ENCODE peak calls at places on chromosomes 6 and 20, in ten cellular contexts. T is HCT116, W is cardiac muscle cell, Y is pancreas, D is upper lobe of right lung, C is esophagus squamous epithelium, O is ascending aorta, Z is stomach, J is fibroblast of lung, R is uterus. H is an unnamed sample.

GRCh38 chr20:34753706-34754461 is 49.7 kb downstream of the TP53INP2 start:
- DNase-seq in T (no peak), Y (no peak), C (no peak), D (no peak), W (no peak), O (no peak), R (no peak), J (peak; percentile 14), Z (no peak), H (no peak)

GRCh38 chr20:2054911-2055310 is 46.7 kb upstream of the STK35 start:
- DNase-seq in T (no peak), R (no peak), D (no peak), J (no peak), Y (no peak), C (no peak), Z (no peak), W (no peak), O (no peak), H (no peak)

GRCh38 chr20:19682249-19682648 is 75.8 kb upstream of the RIN2 start:
- DNase-seq in Z (no peak), Y (no peak), D (no peak), R (no peak), J (no peak), T (no peak), O (peak; percentile 16), C (no peak), W (no peak), H (no peak)

GRCh38 chr20:57656821-57657536 is 36.8 kb upstream of the ZBP1 start:
- DNase-seq in D (peak; percentile 55), T (no peak), R (peak; percentile 15), C (no peak), O (no peak), W (no peak), Z (peak; percentile 19), Y (peak; percentile 49), J (no peak), H (peak; percentile 13)

GRCh38 chr6:99178168-99178567 is 171.3 kb downstream of the FAXC start:
- DNase-seq in R (no peak), C (no peak), J (peak; percentile 5), O (no peak), D (no peak), T (peak; percentile 31), Z (no peak), W (no peak), Y (no peak), H (no peak)

GRCh38 chr6:169008641-169009040 is 245.0 kb downstream of the THBS2 start:
- DNase-seq in O (no peak), D (no peak), T (no peak), Y (no peak), J (peak; percentile 10), C (no peak), W (peak; percentile 34), Z (no peak), R (no peak), H (no peak)

GRCh38 chr6:166167801-166168615 is at the start of gene TBXT:
- DNase-seq in R (no peak), D (no peak), Y (no peak), W (peak; percentile 11), T (no peak), C (no peak), Z (no peak), J (peak; percentile 1), O (no peak), H (no peak)

GRCh38 chr20:51199920-51200319 is 177.0 kb upstream of the KCNG1 start:
- DNase-seq in T (no peak), W (no peak), O (no peak), Z (no peak), Y (no peak), C (no peak), J (no peak), R (no peak), D (no peak), H (no peak)

GRCh38 chr6:14810021-14810420 is 435.8 kb upstream of the JARID2 start:
- DNase-seq in J (no peak), W (no peak), Y (no peak), D (no peak), Z (no peak), C (no peak), O (no peak), T (no peak), R (no peak), H (no peak)

GRCh38 chr6:31399589-31400466 is 3.6 kb upstream of the MICA start:
- DNase-seq in C (peak; percentile 29), W (peak; percentile 95), O (peak; percentile 97), Y (peak; percentile 90), J (peak; percentile 92), Z (peak; percentile 91), D (peak; percentile 97), T (peak; percentile 80), R (peak; percentile 95), H (peak; percentile 95)

GRCh38 chr6:122580731-122581130 is 29.5 kb upstream of the PKIB start:
- DNase-seq in O (no peak), W (no peak), D (no peak), R (no peak), Z (no peak), C (no peak), T (peak; percentile 15), Y (no peak), J (peak; percentile 33), H (no peak)

GRCh38 chr6:163683105-163683622 is 268.6 kb downstream of the QKI start:
- DNase-seq in D (no peak), Z (no peak), O (no peak), C (no peak), T (no peak), Y (no peak), R (no peak), W (no peak), J (no peak), H (no peak)

GRCh38 chr20:20371681-20372080 is 3.8 kb downstream of the INSM1 start:
- DNase-seq in Z (no peak), R (no peak), T (no peak), Y (no peak), O (no peak), W (no peak), C (no peak), D (no peak), J (no peak), H (no peak)

GRCh38 chr6:92126088-92126487 is 1293.3 kb downstream of the EPHA7 start:
- DNase-seq in O (no peak), D (no peak), Y (no peak), J (no peak), T (no peak), C (no peak), R (no peak), Z (no peak), W (no peak), H (no peak)

GRCh38 chr20:56414842-56415765 is 3.0 kb downstream of the CASS4 start:
- DNase-seq in R (no peak), Y (no peak), D (no peak), Z (no peak), C (no peak), O (no peak), J (peak; percentile 86), T (no peak), W (peak; percentile 69), H (no peak)
- H3K4me1 ChIP-seq in R (no peaks in the 10 kb centered on the region), Y (no peaks in the 10 kb centered on the region), D (peaks cover 50% of the 10 kb centered on the region), Z (no peaks in the 10 kb centered on the region), C (peaks cover 35% of the 10 kb centered on the region), O (no peaks in the 10 kb centered on the region), J (peaks cover 25% of the 10 kb centered on the region), T (no peaks in the 10 kb centered on the region), W (no peaks in the 10 kb centered on the region), H (peaks cover 21% of the 10 kb centered on the region)

DNA sequence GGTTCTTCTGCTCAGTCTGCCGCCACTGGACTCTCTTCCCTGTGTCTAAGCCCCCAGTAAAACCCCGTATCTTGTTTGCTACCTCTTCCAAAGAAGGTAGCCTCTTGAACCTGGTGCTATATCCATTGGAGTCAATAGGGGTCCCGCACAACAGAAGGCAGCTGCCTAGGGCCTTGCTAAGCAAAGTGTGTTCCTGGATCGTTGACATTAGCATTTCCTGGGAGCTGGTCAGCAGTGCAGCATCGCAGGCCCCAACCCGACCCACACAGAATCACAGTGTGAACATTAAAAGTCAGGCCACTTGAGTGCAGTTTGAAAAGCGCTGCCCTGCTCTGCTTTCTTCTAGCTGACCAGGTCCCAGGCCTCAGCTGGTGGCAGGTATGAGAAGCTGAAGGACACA is 2.9 kb downstream of the ADA start:
- DNase-seq in O (no peak), D (no peak), C (no peak), Y (no peak), J (no peak), R (no peak), W (no peak), Z (no peak), T (no peak), H (no peak)
- H3K4me3 ChIP-seq in O (no peak overlapping the region), D (no peak overlapping the region), C (no peak overlapping the region), Y (no peak overlapping the region), J (no peak overlapping the region), R (no peak overlapping the region), W (no peak overlapping the region), Z (no peak overlapping the region), T (no peak overlapping the region), H (peak overlapping the region; percentile 80)

DNA sequence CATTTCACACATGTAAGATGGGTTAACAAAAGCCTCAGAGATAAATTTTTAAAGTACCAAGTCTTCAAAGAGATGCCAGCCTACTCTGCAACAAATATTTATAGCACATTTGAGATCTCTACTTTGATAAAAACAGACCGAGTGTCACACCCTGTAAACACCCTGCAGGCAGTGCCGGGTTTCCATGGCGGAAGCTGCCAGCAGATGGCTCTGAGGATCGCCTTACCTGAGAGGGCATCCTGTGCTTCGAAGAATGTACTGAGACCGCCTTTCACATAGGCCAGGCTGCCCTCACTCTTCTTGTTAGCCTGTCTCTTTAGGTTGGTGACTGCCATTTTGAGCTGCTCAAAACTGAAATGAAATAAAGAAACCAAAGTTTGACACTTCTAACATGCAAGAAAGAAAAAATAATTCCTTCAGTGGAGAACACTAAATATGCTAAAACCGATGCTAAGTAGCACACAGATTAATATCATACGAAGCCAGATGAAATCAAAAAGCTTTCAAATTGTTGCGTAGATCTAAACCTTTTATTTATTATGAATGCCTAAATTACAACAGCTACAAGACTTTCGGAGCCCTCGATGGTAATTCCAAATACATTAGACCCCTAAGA is 39.3 kb downstream of the HUS1B start:
- DNase-seq in W (no peak), D (no peak), Y (no peak), R (no peak), C (no peak), O (no peak), Z (no peak), T (no peak), J (no peak), H (no peak)
- TF ChIP-seq CTCF in W (no peak), D (no peak), Y (no peak), R (no peak), C (no peak), O (no peak), Z (no peak), T (peak; percentile 34), J (no peak), H (no peak)

DNA sequence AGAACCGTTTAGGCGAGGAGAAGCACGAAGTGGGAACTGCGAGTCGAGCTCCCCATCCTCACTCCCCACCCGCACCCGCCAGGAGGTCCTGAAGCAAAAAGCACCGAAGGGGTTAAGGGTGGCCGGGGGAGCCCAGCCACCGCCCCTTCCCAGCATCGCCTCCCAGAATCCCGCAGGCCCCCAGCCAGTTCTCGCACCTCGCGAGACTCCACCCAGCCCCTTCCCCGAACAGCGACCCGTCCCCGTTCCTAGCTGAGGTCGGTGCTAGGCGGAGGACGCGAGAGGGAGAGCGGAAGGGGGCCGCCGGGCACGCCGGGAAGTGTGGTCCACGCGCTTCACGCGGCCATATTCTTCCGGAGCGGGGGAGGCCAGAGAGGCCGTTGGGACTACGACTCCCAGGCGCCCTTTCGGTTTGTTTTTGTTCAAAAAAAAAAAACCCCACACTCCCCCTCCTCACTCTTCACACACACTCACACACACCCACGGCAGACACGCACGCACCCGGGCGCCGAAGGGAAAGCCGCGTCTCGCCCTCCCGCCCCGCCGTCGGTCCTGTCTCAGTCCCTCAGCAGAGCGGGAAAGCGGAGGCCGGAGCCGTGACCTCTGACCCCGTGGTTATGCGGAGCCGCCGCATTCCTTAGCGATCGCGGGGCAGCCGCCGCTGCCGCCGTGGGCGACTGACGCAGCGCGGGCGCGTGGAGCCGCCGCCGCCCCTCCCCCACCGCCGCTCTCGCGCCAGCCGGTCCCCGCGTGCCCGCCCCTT is at the start of gene ASXL1:
- DNase-seq in D (peak; percentile 99), W (peak; percentile 99), J (peak; percentile 97), Y (peak; percentile 98), O (peak; percentile 98), R (peak; percentile 96), T (peak; percentile 92), C (peak; percentile 74), Z (peak; percentile 97), H (peak; percentile 98)
- H3K4me1 ChIP-seq in D (peaks cover 44% of the 10 kb centered on the region), W (peaks cover 19% of the 10 kb centered on the region), J (peaks cover 30% of the 10 kb centered on the region), Y (peaks cover 37% of the 10 kb centered on the region), O (peaks cover 19% of the 10 kb centered on the region), R (peaks cover 4% of the 10 kb centered on the region), T (peaks cover 47% of the 10 kb centered on the region), C (peaks cover 59% of the 10 kb centered on the region), Z (peaks cover 54% of the 10 kb centered on the region), H (peaks cover 55% of the 10 kb centered on the region)

H was measured in left ventricle myocardium inferior.